ENCODE peak calls at places on chromosomes 5 and 9, in seven cellular contexts. R is CD8-positive, alpha-beta memory T cell; V is CD4-positive, alpha-beta T cell; U is foreskin keratinocyte; W is HepG2; M is Karpas-422; D is esophagus squamous epithelium. N is an unnamed sample.

GRCh38 chr5:33939863-33940262 is 3.7 kb downstream of the RXFP3 start:
- DNase-seq in M (no peak), U (no peak), D (no peak), W (no peak), R (no peak), V (no peak), N (no peak)

GRCh38 chr5:168552146-168552545 is 23.0 kb downstream of the FBLL1 start:
- DNase-seq in W (no peak), D (no peak), U (no peak), V (no peak), M (no peak), R (no peak), N (no peak)

GRCh38 chr9:13648676-13649075 is 369.2 kb upstream of the MPDZ start:
- DNase-seq in D (no peak), R (no peak), M (no peak), U (peak), V (no peak), W (no peak), N (no peak)

GRCh38 chr9:116280529-116280928 is 126.9 kb downstream of the PAPPA start:
- DNase-seq in V (no peak), W (no peak), U (peak), R (no peak), M (peak), D (no peak), N (no peak)

GRCh38 chr5:180470361-180470760 is 23.8 kb upstream of the CNOT6 start:
- DNase-seq in W (no peak), V (no peak), M (no peak), R (no peak), D (no peak), U (no peak), N (no peak)

GRCh38 chr9:8172000-8172399 is 372.4 kb upstream of the DMAC1 start:
- DNase-seq in U (no peak), R (no peak), W (no peak), D (no peak), V (no peak), M (no peak), N (no peak)

GRCh38 chr9:124262596-124263045 is 4.9 kb downstream of the NEK6 start:
- DNase-seq in M (peak), U (no peak), W (no peak), R (no peak), D (no peak), V (no peak), N (no peak)

GRCh38 chr9:127977877-127978647 is 2.7 kb downstream of the EEIG1 start:
- DNase-seq in U (no peak), R (no peak), D (no peak), M (no peak), W (no peak), V (no peak), N (no peak)

GRCh38 chr5:90294604-90295003 is 115.0 kb downstream of the CETN3 start:
- DNase-seq in U (no peak), D (no peak), W (peak), R (no peak), M (peak), V (no peak), N (no peak)

GRCh38 chr9:135135927-135136311 is 48.5 kb downstream of the OLFM1 start:
- DNase-seq in M (no peak), R (no peak), V (no peak), D (no peak), W (no peak), U (no peak), N (no peak)

GRCh38 chr9:100427366-100428263 is 672 bp downstream of the MSANTD3 start:
- DNase-seq in D (no peak), M (peak), V (no peak), W (peak), R (peak), U (peak), N (peak)

GRCh38 chr5:91339053-91339710 is 43.9 kb downstream of the ARRDC3 start:
- DNase-seq in D (no peak), U (no peak), V (no peak), M (no peak), R (no peak), W (no peak), N (no peak)

GRCh38 chr5:181231444-181231843 is 8.4 kb downstream of the TRIM41 start:
- DNase-seq in M (peak), W (no peak), R (no peak), V (no peak), D (no peak), U (no peak), N (no peak)

GRCh38 chr9:114382951-114383865 is 4.6 kb downstream of the AKNA start:
- DNase-seq in U (no peak), M (no peak), D (no peak), W (no peak), V (peak), R (peak), N (peak)

GRCh38 chr5:15929616-15930303 is 249.8 kb downstream of the MARCHF11 start:
- DNase-seq in R (no peak), M (no peak), V (no peak), D (no peak), U (no peak), W (no peak), N (no peak)

GRCh38 chr9:5557606-5558587 is 47.6 kb downstream of the PDCD1LG2 start:
- DNase-seq in R (peak), M (no peak), D (no peak), U (no peak), W (no peak), V (peak), N (no peak)

GRCh38 chr5:61055434-61056006 is 106.7 kb downstream of the SMIM15 start:
- DNase-seq in U (peak), D (no peak), M (peak), W (peak), V (no peak), R (no peak), N (no peak)

GRCh38 chr5:143796753-143797152 is 15.2 kb upstream of the HMHB1 start:
- DNase-seq in V (no peak), U (no peak), R (no peak), W (no peak), M (peak), D (no peak), N (no peak)

GRCh38 chr9:37529111-37529510 is 43.4 kb downstream of the POLR1E start:
- DNase-seq in M (no peak), U (no peak), R (peak), W (no peak), V (peak), D (no peak), N (no peak)

GRCh38 chr5:137714494-137714893 is 21.4 kb downstream of the KLHL3 start:
- DNase-seq in U (no peak), R (no peak), V (no peak), D (no peak), M (no peak), W (no peak), N (no peak)

GRCh38 chr9:25374281-25374680 is 304.0 kb downstream of the TUSC1 start:
- DNase-seq in U (no peak), W (no peak), D (no peak), M (no peak), R (no peak), V (no peak), N (no peak)

GRCh38 chr9:131677051-131677444 is 62.8 kb downstream of the RAPGEF1 start:
- DNase-seq in V (no peak), U (no peak), M (no peak), R (no peak), W (no peak), D (no peak), N (no peak)

GRCh38 chr9:131676431-131676972 is 63.4 kb downstream of the RAPGEF1 start:
- DNase-seq in R (no peak), V (peak), M (peak), W (no peak), D (no peak), U (no peak), N (no peak)

GRCh38 chr9:131673531-131673930 is 66.3 kb downstream of the RAPGEF1 start:
- DNase-seq in U (no peak), R (no peak), V (no peak), W (no peak), D (no peak), M (no peak), N (no peak)

GRCh38 chr9:131674425-131675421 is 65.2 kb downstream of the RAPGEF1 start:
- DNase-seq in U (no peak), R (no peak), W (no peak), M (peak), D (no peak), V (no peak), N (no peak)

DNA sequence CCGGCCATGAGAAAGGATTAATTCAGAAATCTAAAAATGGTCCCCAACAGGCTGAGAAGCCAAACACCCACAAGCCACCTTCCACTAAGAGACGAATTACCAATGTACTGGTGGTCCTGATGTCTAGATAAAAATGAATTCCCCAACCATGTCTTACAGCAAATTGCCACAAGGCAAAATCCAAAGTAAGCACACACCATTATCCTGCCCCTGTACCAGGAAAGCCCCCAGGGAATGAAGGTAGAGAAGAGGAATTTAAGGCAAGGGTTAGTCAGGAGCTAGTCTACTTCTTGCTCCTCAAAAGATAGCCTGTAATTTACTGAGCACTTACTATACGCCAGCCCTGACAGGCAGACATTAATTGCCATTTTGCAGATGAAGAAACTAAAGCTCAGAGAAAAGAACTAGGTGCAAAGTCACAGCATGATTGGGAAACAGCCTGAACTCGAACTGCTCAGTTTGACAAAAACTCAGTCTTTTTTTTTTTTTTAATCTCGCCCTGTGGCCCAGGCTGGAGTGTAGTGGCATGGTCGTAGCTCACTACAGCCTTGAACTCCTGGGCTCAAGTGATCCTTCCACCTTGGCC is 64.3 kb downstream of the RAPGEF1 start:
- DNase-seq in M (no peak), W (no peak), D (no peak), R (no peak), V (no peak), U (no peak), N (no peak)
- H3K27ac ChIP-seq in M (no peak), W (peak), D (peak), R (no peak), V (peak), U (no peak), N (no peak)

DNA sequence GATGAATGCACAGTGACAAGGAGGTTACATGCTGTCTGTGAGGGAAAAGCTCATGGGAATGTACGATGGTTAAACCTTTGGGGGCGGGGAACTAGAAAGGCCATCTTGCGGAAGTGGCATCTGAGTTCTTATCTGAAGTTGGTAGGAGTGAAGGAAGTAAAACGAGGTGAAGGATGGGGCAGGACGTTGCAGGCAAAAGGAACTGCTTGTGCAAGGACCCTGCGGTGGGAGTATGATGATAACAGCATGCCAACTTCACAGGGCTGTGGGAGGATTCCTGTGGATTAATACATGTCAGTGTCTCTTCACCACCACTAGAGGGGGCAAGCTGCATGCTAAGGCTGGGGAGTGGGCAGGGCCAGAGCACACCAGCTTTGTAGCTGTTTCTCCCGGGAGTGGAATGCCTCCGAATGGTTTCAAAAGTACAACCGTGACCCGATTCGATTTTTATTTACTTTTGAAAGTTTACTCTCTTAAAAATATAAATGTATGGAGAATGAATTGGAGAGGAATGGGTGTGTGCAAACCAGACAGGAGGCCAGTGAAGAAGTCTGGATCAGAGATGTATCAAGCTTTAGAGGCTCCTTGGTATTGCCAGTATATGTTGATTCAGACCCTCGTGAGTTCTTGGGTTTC is 62.5 kb downstream of the CYFIP2 start:
- DNase-seq in D (peak), U (peak), R (peak), V (peak), M (peak), W (peak), N (peak)
- H3K27ac ChIP-seq in D (no peak), U (no peak), R (no peak), V (peak), M (no peak), W (no peak), N (no peak)

GRCh38 chr9:32533816-32534215 is 7.8 kb upstream of the RIGI start:
- DNase-seq in D (no peak), R (no peak), M (no peak), U (no peak), W (no peak), V (no peak), N (no peak)

GRCh38 chr9:32533338-32533737 is 7.3 kb upstream of the RIGI start:
- DNase-seq in U (no peak), D (no peak), R (no peak), W (no peak), V (no peak), M (no peak), N (no peak)
- H3K27ac ChIP-seq in U (no peak), D (no peak), R (no peak), W (no peak), V (no peak), M (no peak), N (no peak)

DNA sequence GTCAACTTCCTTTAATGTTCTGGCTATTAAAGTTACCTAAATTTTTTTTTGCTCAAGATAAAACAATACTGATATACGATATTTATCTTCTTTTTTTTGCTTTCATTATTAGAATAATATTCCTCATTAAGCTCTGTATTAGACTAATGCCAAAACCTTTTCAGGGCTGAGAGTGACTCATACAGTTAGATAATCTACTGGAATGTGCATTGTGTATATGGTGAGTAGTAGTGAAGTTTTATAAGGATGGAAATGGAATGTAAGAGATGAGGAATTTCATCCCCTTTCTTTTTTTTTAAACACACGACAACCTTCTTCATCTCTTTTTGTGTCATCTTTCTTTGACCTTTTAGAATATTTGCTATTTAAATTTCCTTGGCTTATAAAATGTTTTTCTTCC is 268.6 kb downstream of the ISL1 start:
- DNase-seq in W (no peak), U (peak), R (no peak), V (no peak), D (no peak), M (no peak), N (no peak)
- H3K27ac ChIP-seq in W (no peak), U (peak), R (no peak), V (no peak), D (no peak), M (no peak), N (no peak)

GRCh38 chr9:137095664-137096517 is 9.1 kb downstream of the MAN1B1 start:
- DNase-seq in U (no peak), R (peak), M (peak), V (peak), W (no peak), D (no peak), N (no peak)
- H3K27ac ChIP-seq in U (no peak), R (peak), M (no peak), V (peak), W (no peak), D (peak), N (no peak)

N was measured in substantia nigra.